ENCODE peak calls at places on chromosomes 11 and 22, in eight cellular contexts. One of them, this sample, is unnamed.

GRCh38 chr22:27800250-27801131 is 1.1 kb downstream of the MN1 start:
- DNase-seq in activated CD4-positive, alpha-beta T cell treated with anti-CD3 and anti-CD28 coated beads for 48 hours: no peak
- DNase-seq in endothelial cell: no peak
- DNase-seq in heart left ventricle: no peak
- DNase-seq in GDM1: no peak
- DNase-seq in astrocyte of the spinal cord: peak; percentile 42
- DNase-seq in GF-D8: no peak
- DNase-seq in Panc1: no peak
- DNase-seq in this sample: no peak

GRCh38 chr22:32327596-32328171 is 30.0 kb upstream of the RFPL3 start:
- DNase-seq in activated CD4-positive, alpha-beta T cell treated with anti-CD3 and anti-CD28 coated beads for 48 hours: no peak
- DNase-seq in endothelial cell: no peak
- DNase-seq in heart left ventricle: no peak
- DNase-seq in GDM1: no peak
- DNase-seq in astrocyte of the spinal cord: no peak
- DNase-seq in GF-D8: no peak
- DNase-seq in Panc1: no peak
- DNase-seq in this sample: no peak

GRCh38 chr22:37911697-37912096 is 5.6 kb downstream of the MICALL1 start:
- DNase-seq in activated CD4-positive, alpha-beta T cell treated with anti-CD3 and anti-CD28 coated beads for 48 hours: no peak
- DNase-seq in endothelial cell: no peak
- DNase-seq in heart left ventricle: no peak
- DNase-seq in GDM1: no peak
- DNase-seq in astrocyte of the spinal cord: no peak
- DNase-seq in GF-D8: no peak
- DNase-seq in Panc1: no peak
- DNase-seq in this sample: no peak

GRCh38 chr11:62295504-62295903 is 3.4 kb downstream of the SCGB1D4 start:
- DNase-seq in activated CD4-positive, alpha-beta T cell treated with anti-CD3 and anti-CD28 coated beads for 48 hours: peak; percentile 19
- DNase-seq in endothelial cell: peak; percentile 54
- DNase-seq in heart left ventricle: no peak
- DNase-seq in GDM1: no peak
- DNase-seq in astrocyte of the spinal cord: peak; percentile 36
- DNase-seq in GF-D8: no peak
- DNase-seq in Panc1: no peak
- DNase-seq in this sample: no peak

GRCh38 chr11:72975778-72976520 is 161.7 kb downstream of the ATG16L2 start:
- DNase-seq in activated CD4-positive, alpha-beta T cell treated with anti-CD3 and anti-CD28 coated beads for 48 hours: no peak
- DNase-seq in endothelial cell: no peak
- DNase-seq in heart left ventricle: no peak
- DNase-seq in GDM1: no peak
- DNase-seq in astrocyte of the spinal cord: peak; percentile 88
- DNase-seq in GF-D8: peak; percentile 97
- DNase-seq in Panc1: no peak
- DNase-seq in this sample: no peak

GRCh38 chr11:35954205-35954604 is 10.3 kb downstream of the LDLRAD3 start:
- DNase-seq in activated CD4-positive, alpha-beta T cell treated with anti-CD3 and anti-CD28 coated beads for 48 hours: no peak
- DNase-seq in endothelial cell: no peak
- DNase-seq in heart left ventricle: no peak
- DNase-seq in GDM1: no peak
- DNase-seq in astrocyte of the spinal cord: no peak
- DNase-seq in GF-D8: no peak
- DNase-seq in Panc1: no peak
- DNase-seq in this sample: no peak

GRCh38 chr11:102360681-102361080 is 13.7 kb downstream of the BIRC2 start:
- DNase-seq in activated CD4-positive, alpha-beta T cell treated with anti-CD3 and anti-CD28 coated beads for 48 hours: no peak
- DNase-seq in endothelial cell: no peak
- DNase-seq in heart left ventricle: no peak
- DNase-seq in GDM1: no peak
- DNase-seq in astrocyte of the spinal cord: no peak
- DNase-seq in GF-D8: no peak
- DNase-seq in Panc1: no peak
- DNase-seq in this sample: no peak

GRCh38 chr11:63427971-63428508 is 58.5 kb downstream of the SLC22A9 start:
- DNase-seq in activated CD4-positive, alpha-beta T cell treated with anti-CD3 and anti-CD28 coated beads for 48 hours: no peak
- DNase-seq in endothelial cell: no peak
- DNase-seq in heart left ventricle: no peak
- DNase-seq in GDM1: no peak
- DNase-seq in astrocyte of the spinal cord: no peak
- DNase-seq in GF-D8: no peak
- DNase-seq in Panc1: no peak
- DNase-seq in this sample: no peak

GRCh38 chr11:71948314-71949027 is 19.6 kb downstream of the RNF121 start:
- DNase-seq in activated CD4-positive, alpha-beta T cell treated with anti-CD3 and anti-CD28 coated beads for 48 hours: no peak
- DNase-seq in endothelial cell: no peak
- DNase-seq in heart left ventricle: no peak
- DNase-seq in GDM1: no peak
- DNase-seq in astrocyte of the spinal cord: no peak
- DNase-seq in GF-D8: no peak
- DNase-seq in Panc1: no peak
- DNase-seq in this sample: no peak

GRCh38 chr22:48456449-48456848 is 1371.2 kb downstream of the BRD1 start:
- DNase-seq in activated CD4-positive, alpha-beta T cell treated with anti-CD3 and anti-CD28 coated beads for 48 hours: no peak
- DNase-seq in endothelial cell: no peak
- DNase-seq in heart left ventricle: no peak
- DNase-seq in GDM1: no peak
- DNase-seq in astrocyte of the spinal cord: no peak
- DNase-seq in GF-D8: no peak
- DNase-seq in Panc1: no peak
- DNase-seq in this sample: no peak

GRCh38 chr11:34603129-34604001 is 17.5 kb upstream of the EHF start:
- DNase-seq in activated CD4-positive, alpha-beta T cell treated with anti-CD3 and anti-CD28 coated beads for 48 hours: no peak
- DNase-seq in endothelial cell: no peak
- DNase-seq in heart left ventricle: no peak
- DNase-seq in GDM1: no peak
- DNase-seq in astrocyte of the spinal cord: no peak
- DNase-seq in GF-D8: no peak
- DNase-seq in Panc1: no peak
- DNase-seq in this sample: no peak

GRCh38 chr11:1879941-1880720 is 11.6 kb downstream of the PRR33 start:
- DNase-seq in activated CD4-positive, alpha-beta T cell treated with anti-CD3 and anti-CD28 coated beads for 48 hours: peak; percentile 2
- DNase-seq in endothelial cell: peak; percentile 6
- DNase-seq in heart left ventricle: peak; percentile 89
- DNase-seq in GDM1: no peak
- DNase-seq in astrocyte of the spinal cord: peak; percentile 22
- DNase-seq in GF-D8: no peak
- DNase-seq in Panc1: no peak
- DNase-seq in this sample: no peak

GRCh38 chr22:39699631-39700348 is 129.2 kb downstream of the CACNA1I start:
- DNase-seq in activated CD4-positive, alpha-beta T cell treated with anti-CD3 and anti-CD28 coated beads for 48 hours: no peak
- DNase-seq in endothelial cell: no peak
- DNase-seq in heart left ventricle: no peak
- DNase-seq in GDM1: no peak
- DNase-seq in astrocyte of the spinal cord: no peak
- DNase-seq in GF-D8: no peak
- DNase-seq in Panc1: no peak
- DNase-seq in this sample: no peak